ENCODE peak calls at places on chromosomes 3 and 15, in eight cellular contexts. I is NCI-H1092 treated with DMSO at 0.1 percent for 48 hours, E is EL, B is small intestine, R is astrocyte of the spinal cord, U is mucosa of gallbladder, Z is activated T-cell treated with anti-CD3 and anti-CD28 coated beads for 48 hours, P is glomerular endothelial cell. M is an unnamed sample.

GRCh38 chr3:148861277-148861869 is 3.7 kb upstream of the CPA3 start:
- DNase-seq in I (peak), E (peak), B (peak), R (peak), U (no peak), Z (no peak), P (no peak), M (no peak)

GRCh38 chr3:169448501-169448900 is 215.0 kb downstream of the MECOM start:
- DNase-seq in I (no peak), E (no peak), B (no peak), R (no peak), U (no peak), Z (no peak), P (no peak), M (no peak)

GRCh38 chr3:128072454-128073184 is 20.4 kb downstream of the SEC61A1 start:
- DNase-seq in I (no peak), E (no peak), B (no peak), R (no peak), U (no peak), Z (no peak), P (no peak), M (no peak)

GRCh38 chr3:70000563-70001081 is 1.1 kb downstream of the SAMMSON start:
- DNase-seq in I (no peak), E (no peak), B (no peak), R (no peak), U (no peak), Z (no peak), P (no peak), M (no peak)

GRCh38 chr15:69265347-69265955 is 33.3 kb upstream of the PAQR5 start:
- DNase-seq in I (peak), E (peak), B (peak), R (peak), U (no peak), Z (no peak), P (no peak), M (no peak)

GRCh38 chr15:58228708-58229107 is 90.5 kb downstream of the AQP9 start:
- DNase-seq in I (no peak), E (peak), B (no peak), R (peak), U (no peak), Z (no peak), P (no peak), M (no peak)

GRCh38 chr3:45689787-45690145 is 570 bp downstream of the SACM1L start:
- DNase-seq in I (no peak), E (no peak), B (no peak), R (no peak), U (no peak), Z (no peak), P (no peak), M (no peak)

GRCh38 chr15:75620776-75621536 is 4.6 kb downstream of the SNUPN start:
- DNase-seq in I (no peak), E (peak), B (peak), R (peak), U (peak), Z (no peak), P (no peak), M (peak)

GRCh38 chr3:129596194-129597086 is 10.0 kb downstream of the PLXND1 start:
- DNase-seq in I (peak), E (peak), B (no peak), R (peak), U (peak), Z (no peak), P (no peak), M (peak)

GRCh38 chr15:74618841-74619596 is 3.4 kb downstream of the CLK3 start:
- DNase-seq in I (no peak), E (no peak), B (no peak), R (no peak), U (no peak), Z (no peak), P (no peak), M (no peak)

GRCh38 chr3:184099806-184100686 is 3.2 kb downstream of the HTR3E start:
- DNase-seq in I (no peak), E (no peak), B (peak), R (no peak), U (no peak), Z (no peak), P (no peak), M (no peak)

GRCh38 chr15:76994001-76994400 is 925 bp upstream of the PSTPIP1 start:
- DNase-seq in I (no peak), E (peak), B (no peak), R (no peak), U (no peak), Z (peak), P (no peak), M (peak)

GRCh38 chr15:66287461-66288055 is 5.8 kb upstream of the DIS3L start:
- DNase-seq in I (peak), E (peak), B (peak), R (peak), U (no peak), Z (no peak), P (no peak), M (no peak)

GRCh38 chr3:17832021-17832420 is 89.6 kb upstream of the TBC1D5 start:
- DNase-seq in I (no peak), E (no peak), B (no peak), R (no peak), U (no peak), Z (no peak), P (no peak), M (no peak)

GRCh38 chr3:2967851-2968250 is 142.3 kb downstream of the IL5RA start:
- DNase-seq in I (no peak), E (no peak), B (no peak), R (no peak), U (no peak), Z (no peak), P (no peak), M (no peak)

GRCh38 chr15:29569533-29570092 is 252.7 kb downstream of the TJP1 start:
- DNase-seq in I (no peak), E (no peak), B (no peak), R (no peak), U (no peak), Z (no peak), P (no peak), M (no peak)

GRCh38 chr3:119529883-119530282 is 29.5 kb downstream of the CD80 start:
- DNase-seq in I (no peak), E (peak), B (no peak), R (peak), U (no peak), Z (no peak), P (no peak), M (no peak)

GRCh38 chr3:61903074-61903473 is 341.7 kb downstream of the PTPRG start:
- DNase-seq in I (no peak), E (no peak), B (no peak), R (no peak), U (no peak), Z (no peak), P (no peak), M (no peak)

GRCh38 chr3:122395582-122395981 is 11.6 kb downstream of the FAM162A start:
- DNase-seq in I (no peak), E (no peak), B (no peak), R (no peak), U (no peak), Z (no peak), P (no peak), M (no peak)

GRCh38 chr3:123050666-123051065 is 16.2 kb upstream of the PDIA5 start:
- DNase-seq in I (no peak), E (no peak), B (no peak), R (no peak), U (no peak), Z (no peak), P (no peak), M (no peak)

GRCh38 chr3:120561251-120562045 is 34.7 kb upstream of the NDUFB4 start:
- DNase-seq in I (peak), E (peak), B (peak), R (peak), U (peak), Z (peak), P (peak), M (peak)

GRCh38 chr15:70863450-70864218 is 9.7 kb upstream of the LARP6 start:
- DNase-seq in I (no peak), E (peak), B (no peak), R (peak), U (no peak), Z (no peak), P (no peak), M (peak)

M was measured in MG63.